ENCODE peak calls at places on chromosomes 16 and 17, in six cellular contexts. K, Z, F, R, E and X are unnamed samples.

GRCh38 chr16:79096246-79096645 is 504.3 kb downstream of the MAF start:
- DNase-seq in K (no peak), Z (no peak), F (no peak), R (no peak), E (no peak), X (no peak)

GRCh38 chr17:64327201-64327930 is 63.3 kb downstream of the PECAM1 start:
- DNase-seq in K (no peak), Z (no peak), F (no peak), R (no peak), E (no peak), X (no peak)

GRCh38 chr16:89890886-89891657 is 17.7 kb downstream of the TCF25 start:
- DNase-seq in K (no peak), Z (no peak), F (no peak), R (no peak), E (no peak), X (no peak)

GRCh38 chr17:49076575-49077384 is 55.8 kb upstream of the B4GALNT2 start:
- DNase-seq in K (peak; percentile 76), Z (no peak), F (peak; percentile 29), R (no peak), E (peak; percentile 44), X (no peak)

GRCh38 chr17:77425791-77426641 is 285.2 kb downstream of the SEC14L1 start:
- DNase-seq in K (peak; percentile 53), Z (no peak), F (no peak), R (no peak), E (peak; percentile 92), X (no peak)

GRCh38 chr17:77802811-77803220 is 155.7 kb upstream of the TNRC6C start:
- DNase-seq in K (no peak), Z (no peak), F (no peak), R (peak; percentile 94), E (no peak), X (peak; percentile 14)

GRCh38 chr17:50149425-50150353 is 788 bp downstream of the PPP1R9B start:
- DNase-seq in K (peak; percentile 61), Z (no peak), F (no peak), R (peak; percentile 72), E (peak; percentile 76), X (peak; percentile 79)

GRCh38 chr17:882827-883585 is 96.6 kb downstream of the NXN start:
- DNase-seq in K (peak; percentile 28), Z (no peak), F (no peak), R (peak; percentile 69), E (no peak), X (no peak)

GRCh38 chr17:7186241-7186640 is 7.1 kb upstream of the ASGR1 start:
- DNase-seq in K (no peak), Z (no peak), F (no peak), R (no peak), E (peak; percentile 53), X (no peak)

GRCh38 chr16:75333770-75334169 is 82.3 kb upstream of the BCAR1 start:
- DNase-seq in K (no peak), Z (no peak), F (no peak), R (no peak), E (no peak), X (no peak)

GRCh38 chr17:28372203-28372944 is 880 bp downstream of the SARM1 start:
- DNase-seq in K (peak; percentile 66), Z (peak; percentile 13), F (no peak), R (peak; percentile 76), E (no peak), X (no peak)

GRCh38 chr17:73639322-73639721 is 4.9 kb downstream of the SDK2 start:
- DNase-seq in K (no peak), Z (no peak), F (no peak), R (no peak), E (no peak), X (no peak)

GRCh38 chr17:6437466-6437865 is 2.5 kb upstream of the AIPL1 start:
- DNase-seq in K (no peak), Z (no peak), F (no peak), R (no peak), E (no peak), X (no peak)

GRCh38 chr16:692356-693108 is 2.3 kb upstream of the WDR24 start:
- DNase-seq in K (no peak), Z (no peak), F (no peak), R (no peak), E (no peak), X (no peak)

GRCh38 chr16:23863511-23864422 is 28.0 kb downstream of the PRKCB start:
- DNase-seq in K (no peak), Z (no peak), F (no peak), R (no peak), E (no peak), X (no peak)